ENCODE peak calls at places on chromosomes 2 and 18, in six cellular contexts. U, C, X, I, Y and D are unnamed samples.

GRCh38 chr2:39837856-39838453 is 58.9 kb upstream of the THUMPD2 start:
- DNase-seq in U (peak; percentile 61), C (no peak), X (peak; percentile 24), I (no peak), Y (no peak), D (no peak)

GRCh38 chr2:224101820-224102630 is 62.9 kb upstream of the SERPINE2 start:
- DNase-seq in U (peak; percentile 60), C (no peak), X (no peak), I (peak; percentile 28), Y (no peak), D (no peak)

GRCh38 chr2:236673823-236674185 is 104.2 kb downstream of the ACKR3 start:
- DNase-seq in U (no peak), C (no peak), X (peak; percentile 13), I (no peak), Y (no peak), D (no peak)

GRCh38 chr2:209121691-209122090 is 302.2 kb upstream of the MAP2 start:
- DNase-seq in U (no peak), C (no peak), X (no peak), I (no peak), Y (no peak), D (no peak)

GRCh38 chr2:98459776-98460175 is 15.1 kb downstream of the INPP4A start:
- DNase-seq in U (no peak), C (peak; percentile 46), X (no peak), I (no peak), Y (no peak), D (no peak)

GRCh38 chr2:88753833-88754584 is 62.5 kb downstream of the RPIA start:
- DNase-seq in U (no peak), C (no peak), X (no peak), I (no peak), Y (no peak), D (no peak)

GRCh38 chr2:131016826-131017596 is 76.2 kb downstream of the FAM168B start:
- DNase-seq in U (peak; percentile 85), C (no peak), X (no peak), I (no peak), Y (no peak), D (no peak)

GRCh38 chr2:164114937-164115336 is 379.1 kb upstream of the FIGN start:
- DNase-seq in U (no peak), C (no peak), X (no peak), I (no peak), Y (no peak), D (no peak)

GRCh38 chr2:172783091-172783898 is 47.6 kb downstream of the RAPGEF4 start:
- DNase-seq in U (peak; percentile 14), C (peak; percentile 64), X (no peak), I (no peak), Y (no peak), D (no peak)

GRCh38 chr2:160721089-160722040 is 227.8 kb upstream of the RBMS1 start:
- DNase-seq in U (no peak), C (no peak), X (no peak), I (no peak), Y (no peak), D (no peak)

GRCh38 chr18:5284808-5285207 is 10.7 kb downstream of the ZBTB14 start:
- DNase-seq in U (no peak), C (no peak), X (no peak), I (no peak), Y (no peak), D (no peak)

GRCh38 chr2:16025876-16026640 is 85.7 kb downstream of the MYCN start:
- DNase-seq in U (no peak), C (no peak), X (no peak), I (no peak), Y (no peak), D (no peak)

GRCh38 chr2:46803911-46804670 is 111.5 kb downstream of the MCFD2 start:
- DNase-seq in U (peak; percentile 45), C (peak; percentile 15), X (peak; percentile 18), I (no peak), Y (no peak), D (no peak)

GRCh38 chr2:98378901-98379300 is 32.6 kb downstream of the CNGA3 start:
- DNase-seq in U (no peak), C (peak; percentile 91), X (peak; percentile 26), I (no peak), Y (peak; percentile 33), D (no peak)

GRCh38 chr2:77552956-77553355 is 30.8 kb upstream of the LRRTM4 start:
- DNase-seq in U (no peak), C (no peak), X (no peak), I (no peak), Y (no peak), D (no peak)

GRCh38 chr2:143607446-143608110 is 478.4 kb downstream of the ARHGAP15 start:
- DNase-seq in U (no peak), C (no peak), X (no peak), I (no peak), Y (no peak), D (no peak)
- H3K27ac ChIP-seq in U (no peak overlapping the region), C (peak overlapping the region; percentile 72), X (no peak overlapping the region), I (no peak overlapping the region), Y (peak overlapping the region; percentile 35), D (no peak overlapping the region)

GRCh38 chr2:85996591-85996990 is 107.8 kb upstream of the ST3GAL5 start:
- DNase-seq in U (no peak), C (peak; percentile 51), X (no peak), I (no peak), Y (no peak), D (no peak)
- H3K27ac ChIP-seq in U (peak overlapping the region; percentile 60), C (peak overlapping the region; percentile 90), X (no peak overlapping the region), I (peak overlapping the region; percentile 89), Y (peak overlapping the region; percentile 82), D (no peak overlapping the region)

GRCh38 chr18:37246779-37247340 is 318.7 kb downstream of the CELF4 start:
- DNase-seq in U (no peak), C (no peak), X (no peak), I (no peak), Y (no peak), D (no peak)
- H3K27ac ChIP-seq in U (no peak overlapping the region), C (no peak overlapping the region), X (no peak overlapping the region), I (no peak overlapping the region), Y (no peak overlapping the region), D (no peak overlapping the region)

GRCh38 chr2:205759286-205759685 is 77.0 kb downstream of the NRP2 start:
- DNase-seq in U (no peak), C (no peak), X (no peak), I (no peak), Y (no peak), D (no peak)
- H3K27ac ChIP-seq in U (peak overlapping the region; percentile 94), C (peak overlapping the region; percentile 61), X (no peak overlapping the region), I (peak overlapping the region; percentile 74), Y (peak overlapping the region; percentile 56), D (no peak overlapping the region)